ENCODE peak calls at places on chromosomes 12 and 14, in four cellular contexts. H is K562, U is WTC11, C is SK-N-SH. A is an unnamed sample.

GRCh38 chr12:129550353-129550752 is 353.5 kb downstream of the TMEM132D start:
- DNase-seq in C (no peak), H (no peak), U (no peak), A (no peak)

GRCh38 chr12:95736631-95737030 is 53.9 kb downstream of the NTN4 start:
- DNase-seq in H (no peak), U (no peak), C (no peak), A (no peak)

GRCh38 chr14:90521121-90521929 is 124.5 kb downstream of the CALM1 start:
- DNase-seq in U (no peak), C (no peak), H (no peak), A (no peak)

GRCh38 chr12:7751394-7751793 is 4.2 kb upstream of the CLEC4C start:
- DNase-seq in H (no peak), U (no peak), C (no peak), A (no peak)

GRCh38 chr12:43158126-43158525 is 393.9 kb downstream of the ADAMTS20 start:
- DNase-seq in C (no peak), H (no peak), U (no peak), A (no peak)

GRCh38 chr14:22296722-22297121 is 292.3 kb downstream of the DAD1 start:
- DNase-seq in C (no peak), U (no peak), H (no peak), A (no peak)

GRCh38 chr12:89863332-89863938 is 154.8 kb upstream of the ATP2B1 start:
- DNase-seq in H (no peak), C (no peak), U (no peak), A (no peak)

GRCh38 chr14:22415633-22415959 is 173.4 kb downstream of the DAD1 start:
- DNase-seq in C (no peak), H (no peak), U (no peak), A (no peak)

GRCh38 chr12:123808167-123808566 is 46.1 kb downstream of the DNAH10 start:
- DNase-seq in C (peak; percentile 44), U (peak; percentile 40), H (peak; percentile 50), A (no peak)

GRCh38 chr12:6178981-6179761 is 21.0 kb upstream of the CD9 start:
- DNase-seq in C (no peak), U (no peak), H (no peak), A (no peak)

GRCh38 chr12:98328467-98328866 is 186.9 kb upstream of the TMPO start:
- DNase-seq in C (no peak), U (no peak), H (no peak), A (no peak)

GRCh38 chr14:94971750-94972149 is 185.6 kb downstream of the DICER1 start:
- DNase-seq in H (no peak), U (no peak), C (no peak), A (no peak)

GRCh38 chr14:64948612-64949210 is 6.2 kb upstream of the GPX2 start:
- DNase-seq in H (no peak), C (no peak), U (no peak), A (no peak)

GRCh38 chr12:96204381-96204780 is 10.2 kb downstream of the ELK3 start:
- DNase-seq in U (no peak), H (no peak), C (no peak), A (no peak)

GRCh38 chr12:56061982-56062381 is 18.0 kb upstream of the ERBB3 start:
- DNase-seq in C (no peak), U (no peak), H (no peak), A (no peak)

GRCh38 chr14:54572316-54572715 is 5.4 kb downstream of the SAMD4A start:
- DNase-seq in H (peak; percentile 29), C (peak; percentile 34), U (peak; percentile 47), A (no peak)

GRCh38 chr12:12909995-12910391 is 18.6 kb downstream of the GPRC5A start:
- DNase-seq in C (peak; percentile 32), U (no peak), H (no peak), A (no peak)

GRCh38 chr12:56202366-56202765 is 13.1 kb upstream of the SMARCC2 start:
- DNase-seq in U (no peak), H (no peak), C (no peak), A (no peak)

GRCh38 chr14:90384543-90384911 is 12.3 kb upstream of the CALM1 start:
- DNase-seq in H (no peak), C (no peak), U (no peak), A (no peak)

GRCh38 chr14:69711065-69711464 is 55.9 kb upstream of the SRSF5 start:
- DNase-seq in H (no peak), U (no peak), C (no peak), A (no peak)

DNA sequence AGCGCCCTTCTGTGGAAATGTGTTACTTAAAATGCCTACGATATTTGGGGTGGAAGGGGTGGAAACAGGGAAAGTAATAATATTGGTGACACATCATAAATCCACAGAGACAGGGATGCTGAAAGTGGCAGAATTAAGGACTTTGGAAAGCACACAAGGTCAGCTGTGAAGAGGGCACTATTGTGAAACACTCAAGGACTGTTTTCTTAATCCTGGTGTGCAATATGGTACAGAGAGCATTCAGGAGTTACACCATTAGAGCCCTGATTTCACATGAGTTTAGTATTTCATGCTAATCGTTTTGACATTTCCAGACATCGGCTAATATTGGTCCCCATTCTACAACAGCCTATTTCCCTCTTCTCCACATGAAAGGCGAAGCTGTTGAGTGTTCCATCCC is 219.2 kb downstream of the MSRB3 start:
- DNase-seq in U (no peak), H (no peak), C (no peak), A (no peak)
- TF ChIP-seq TEAD4 in U (no peak), H (no peak), C (no peak), A (no peak)

DNA sequence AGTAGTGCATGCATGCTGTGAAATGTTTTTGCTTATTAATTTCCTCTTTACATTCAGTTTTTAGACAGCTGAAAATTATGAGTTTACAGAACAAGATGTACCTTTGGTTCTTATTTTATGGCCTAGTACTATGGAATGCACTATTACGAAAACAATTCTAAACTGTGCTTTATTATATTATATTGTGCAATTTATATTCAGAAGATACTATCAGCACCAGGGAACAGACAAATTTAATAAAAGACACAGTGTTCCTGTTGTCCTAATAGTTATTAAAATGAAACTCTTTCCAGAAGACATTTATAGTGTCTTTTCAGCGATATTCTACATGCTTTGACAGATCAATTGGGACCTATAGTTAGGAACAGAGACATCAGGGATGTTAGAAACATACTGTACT is 427.3 kb downstream of the BTG1 start:
- DNase-seq in C (no peak), H (no peak), U (no peak), A (no peak)
- TF ChIP-seq TEAD4 in C (no peak), H (no peak), U (no peak), A (no peak)

DNA sequence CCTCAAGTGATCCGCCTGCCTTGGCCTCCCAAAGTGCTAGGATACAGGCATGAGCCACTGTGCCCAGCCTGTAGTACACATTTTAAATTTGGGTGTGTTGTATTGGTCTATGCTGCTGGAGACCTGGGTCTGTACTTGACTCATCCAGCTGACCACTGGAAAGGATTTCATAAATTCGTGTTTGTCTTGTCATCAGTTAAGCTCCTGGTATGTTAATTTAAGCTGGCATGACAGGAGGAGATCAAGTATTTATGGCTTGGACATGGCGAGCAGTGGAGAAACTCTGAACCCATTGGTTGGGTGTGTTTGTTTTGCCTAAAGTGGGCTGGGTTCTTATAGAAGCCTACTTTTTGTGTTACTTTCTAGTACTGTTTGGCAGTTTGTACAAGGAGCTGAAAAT is 24.2 kb downstream of the YY1 start:
- DNase-seq in H (no peak), U (no peak), C (no peak), A (no peak)
- TF ChIP-seq TEAD4 in H (no peak), U (no peak), C (no peak), A (no peak)

GRCh38 chr14:88352299-88353097 is 29.4 kb upstream of the KCNK10 start:
- DNase-seq in H (no peak), U (no peak), C (no peak), A (no peak)
- TF ChIP-seq TEAD4 in H (no peak), U (no peak), C (no peak), A (no peak)

GRCh38 chr14:101371691-101372493 is 189.4 kb upstream of the DIO3 start:
- DNase-seq in C (no peak), H (no peak), U (no peak), A (no peak)
- TF ChIP-seq TEAD4 in C (no peak), H (no peak), U (no peak), A (no peak)

GRCh38 chr12:14874882-14875281 is 10.8 kb downstream of the MGP start:
- DNase-seq in H (no peak), U (no peak), C (no peak), A (no peak)
- TF ChIP-seq TEAD4 in H (no peak), U (no peak), C (no peak), A (no peak)

DNA sequence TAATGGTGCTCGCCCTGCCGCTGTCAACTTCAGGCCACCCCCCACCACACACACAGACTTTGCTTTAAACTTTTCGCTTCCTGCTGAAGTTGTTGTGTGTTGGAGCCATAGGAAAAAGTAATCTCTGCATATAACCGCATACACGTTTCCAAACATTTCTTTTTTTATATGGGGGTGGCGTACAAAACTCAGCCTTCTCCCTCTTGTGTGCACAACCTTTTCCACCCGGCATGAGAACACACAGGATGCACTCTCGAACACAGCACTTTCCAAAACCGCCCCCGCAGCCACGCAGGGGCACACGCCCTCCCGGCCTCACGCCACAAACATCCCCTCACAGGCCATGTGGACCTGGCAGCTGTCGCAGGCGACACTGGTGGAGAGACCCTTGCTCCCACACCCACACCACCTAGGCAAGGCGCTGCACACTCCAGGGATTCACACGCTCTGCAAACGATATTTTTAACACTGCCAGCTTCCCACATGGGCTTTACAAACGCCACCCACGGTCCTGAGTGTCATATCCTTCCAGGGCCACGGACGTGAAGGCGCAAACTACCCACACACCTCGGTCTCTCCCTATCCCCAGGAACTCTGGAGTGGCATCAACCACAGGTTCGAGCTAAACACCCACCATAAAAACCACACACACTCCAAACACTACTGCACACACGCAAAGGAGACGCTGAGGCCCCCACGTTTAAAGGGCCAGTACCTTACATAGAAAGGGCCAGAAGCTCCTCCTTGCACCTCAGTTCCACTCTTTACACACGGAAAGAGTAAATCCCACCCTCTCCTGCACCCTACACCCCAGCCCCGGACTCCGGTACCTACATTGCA is 12.3 kb upstream of the ITGB7 start:
- DNase-seq in C (no peak), U (no peak), H (peak; percentile 62), A (no peak)
- TF ChIP-seq TEAD4 in C (no peak), U (no peak), H (no peak), A (no peak)

GRCh38 chr12:47894652-47895051 is 10.1 kb downstream of the VDR start:
- DNase-seq in U (no peak), C (no peak), H (no peak), A (no peak)
- TF ChIP-seq TEAD4 in U (no peak), C (no peak), H (no peak), A (no peak)

GRCh38 chr12:39005671-39006070 is 100.3 kb upstream of the CPNE8 start:
- DNase-seq in H (no peak), C (no peak), U (no peak), A (no peak)
- TF ChIP-seq TEAD4 in H (no peak), C (no peak), U (no peak), A (no peak)

A was measured in H1.